ENCODE peak calls at places on chromosomes 12 and 14, in ten cellular contexts. One of them, this sample, is unnamed.

GRCh38 chr14:22190411-22191191 is 398.4 kb downstream of the DAD1 start:
- DNase-seq in osteocyte: no peak
- DNase-seq in WTC11: no peak
- DNase-seq in fibroblast of lung: peak
- DNase-seq in AG09319: no peak
- DNase-seq in stomach: no peak
- DNase-seq in fibroblast of villous mesenchyme: peak
- DNase-seq in fibroblast of mammary gland: peak
- DNase-seq in nephron progenitor cell: no peak
- DNase-seq in foreskin fibroblast: no peak
- DNase-seq in this sample: no peak

GRCh38 chr12:54394281-54394719 is 9.8 kb upstream of the ZNF385A start:
- DNase-seq in stomach: peak
- DNase-seq in nephron progenitor cell: peak
- DNase-seq in WTC11: peak
- DNase-seq in AG09319: no peak
- DNase-seq in fibroblast of mammary gland: peak
- DNase-seq in foreskin fibroblast: peak
- DNase-seq in fibroblast of lung: peak
- DNase-seq in osteocyte: no peak
- DNase-seq in fibroblast of villous mesenchyme: peak
- DNase-seq in this sample: no peak

GRCh38 chr14:96168581-96168980 is 36.1 kb upstream of the BDKRB2 start:
- DNase-seq in WTC11: no peak
- DNase-seq in fibroblast of mammary gland: no peak
- DNase-seq in fibroblast of lung: no peak
- DNase-seq in stomach: no peak
- DNase-seq in osteocyte: no peak
- DNase-seq in foreskin fibroblast: no peak
- DNase-seq in fibroblast of villous mesenchyme: no peak
- DNase-seq in AG09319: no peak
- DNase-seq in nephron progenitor cell: no peak
- DNase-seq in this sample: no peak

GRCh38 chr14:104559043-104559768 is 20.4 kb upstream of the C14orf180 start:
- DNase-seq in fibroblast of villous mesenchyme: no peak
- DNase-seq in nephron progenitor cell: peak
- DNase-seq in fibroblast of lung: no peak
- DNase-seq in fibroblast of mammary gland: no peak
- DNase-seq in osteocyte: no peak
- DNase-seq in stomach: no peak
- DNase-seq in foreskin fibroblast: no peak
- DNase-seq in WTC11: no peak
- DNase-seq in AG09319: no peak
- DNase-seq in this sample: no peak

GRCh38 chr12:124663206-124663605 is 95.8 kb upstream of the NCOR2 start:
- DNase-seq in osteocyte: no peak
- DNase-seq in AG09319: no peak
- DNase-seq in fibroblast of lung: no peak
- DNase-seq in WTC11: no peak
- DNase-seq in nephron progenitor cell: no peak
- DNase-seq in fibroblast of mammary gland: peak
- DNase-seq in fibroblast of villous mesenchyme: no peak
- DNase-seq in foreskin fibroblast: no peak
- DNase-seq in stomach: no peak
- DNase-seq in this sample: no peak

GRCh38 chr14:58297412-58297761 is 968 bp upstream of the ARID4A start:
- DNase-seq in AG09319: no peak
- DNase-seq in stomach: peak
- DNase-seq in WTC11: no peak
- DNase-seq in fibroblast of mammary gland: no peak
- DNase-seq in fibroblast of villous mesenchyme: peak
- DNase-seq in fibroblast of lung: no peak
- DNase-seq in nephron progenitor cell: peak
- DNase-seq in foreskin fibroblast: peak
- DNase-seq in osteocyte: no peak
- DNase-seq in this sample: no peak

GRCh38 chr14:22472935-22473854 is 115.8 kb downstream of the DAD1 start:
- DNase-seq in stomach: peak
- DNase-seq in fibroblast of mammary gland: peak
- DNase-seq in nephron progenitor cell: peak
- DNase-seq in foreskin fibroblast: peak
- DNase-seq in osteocyte: no peak
- DNase-seq in fibroblast of villous mesenchyme: peak
- DNase-seq in fibroblast of lung: no peak
- DNase-seq in WTC11: peak
- DNase-seq in AG09319: no peak
- DNase-seq in this sample: no peak

GRCh38 chr14:74804219-74804825 is 41.2 kb downstream of the YLPM1 start:
- DNase-seq in foreskin fibroblast: peak
- DNase-seq in AG09319: peak
- DNase-seq in osteocyte: no peak
- DNase-seq in fibroblast of villous mesenchyme: peak
- DNase-seq in stomach: no peak
- DNase-seq in nephron progenitor cell: no peak
- DNase-seq in fibroblast of mammary gland: peak
- DNase-seq in fibroblast of lung: peak
- DNase-seq in WTC11: no peak
- DNase-seq in this sample: no peak

GRCh38 chr12:25236190-25236589 is 14.5 kb downstream of the KRAS start:
- DNase-seq in AG09319: no peak
- DNase-seq in fibroblast of villous mesenchyme: peak
- DNase-seq in fibroblast of lung: peak
- DNase-seq in stomach: no peak
- DNase-seq in fibroblast of mammary gland: peak
- DNase-seq in osteocyte: no peak
- DNase-seq in foreskin fibroblast: peak
- DNase-seq in WTC11: no peak
- DNase-seq in nephron progenitor cell: no peak
- DNase-seq in this sample: no peak

GRCh38 chr12:32681272-32681671 is 2.2 kb downstream of the DNM1L start:
- DNase-seq in stomach: no peak
- DNase-seq in fibroblast of villous mesenchyme: no peak
- DNase-seq in foreskin fibroblast: no peak
- DNase-seq in WTC11: no peak
- DNase-seq in AG09319: no peak
- DNase-seq in fibroblast of lung: no peak
- DNase-seq in fibroblast of mammary gland: no peak
- DNase-seq in nephron progenitor cell: no peak
- DNase-seq in osteocyte: no peak
- DNase-seq in this sample: no peak

GRCh38 chr14:30584058-30584630 is 25.2 kb downstream of the G2E3 start:
- DNase-seq in fibroblast of villous mesenchyme: peak
- DNase-seq in WTC11: no peak
- DNase-seq in fibroblast of lung: no peak
- DNase-seq in AG09319: no peak
- DNase-seq in stomach: no peak
- DNase-seq in nephron progenitor cell: no peak
- DNase-seq in osteocyte: no peak
- DNase-seq in foreskin fibroblast: no peak
- DNase-seq in fibroblast of mammary gland: peak
- DNase-seq in this sample: no peak

GRCh38 chr14:97219356-97220017 is 422.3 kb downstream of the VRK1 start:
- DNase-seq in AG09319: no peak
- DNase-seq in foreskin fibroblast: no peak
- DNase-seq in WTC11: peak
- DNase-seq in stomach: no peak
- DNase-seq in fibroblast of lung: no peak
- DNase-seq in fibroblast of villous mesenchyme: no peak
- DNase-seq in fibroblast of mammary gland: no peak
- DNase-seq in osteocyte: no peak
- DNase-seq in nephron progenitor cell: peak
- DNase-seq in this sample: no peak

GRCh38 chr14:97217094-97217885 is 420.1 kb downstream of the VRK1 start:
- DNase-seq in fibroblast of lung: no peak
- DNase-seq in AG09319: no peak
- DNase-seq in osteocyte: no peak
- DNase-seq in fibroblast of villous mesenchyme: no peak
- DNase-seq in stomach: no peak
- DNase-seq in nephron progenitor cell: no peak
- DNase-seq in fibroblast of mammary gland: no peak
- DNase-seq in WTC11: no peak
- DNase-seq in foreskin fibroblast: no peak
- DNase-seq in this sample: no peak

GRCh38 chr14:97221572-97221971 is 424.4 kb downstream of the VRK1 start:
- DNase-seq in AG09319: no peak
- DNase-seq in WTC11: no peak
- DNase-seq in osteocyte: no peak
- DNase-seq in fibroblast of lung: no peak
- DNase-seq in stomach: no peak
- DNase-seq in nephron progenitor cell: no peak
- DNase-seq in fibroblast of villous mesenchyme: no peak
- DNase-seq in fibroblast of mammary gland: no peak
- DNase-seq in foreskin fibroblast: no peak
- DNase-seq in this sample: no peak

GRCh38 chr14:97218336-97218712 is 421.1 kb downstream of the VRK1 start:
- DNase-seq in nephron progenitor cell: peak
- DNase-seq in AG09319: no peak
- DNase-seq in osteocyte: no peak
- DNase-seq in fibroblast of lung: no peak
- DNase-seq in fibroblast of mammary gland: no peak
- DNase-seq in WTC11: peak
- DNase-seq in stomach: no peak
- DNase-seq in fibroblast of villous mesenchyme: no peak
- DNase-seq in foreskin fibroblast: no peak
- DNase-seq in this sample: no peak

GRCh38 chr14:97218713-97219355 is 421.7 kb downstream of the VRK1 start:
- DNase-seq in fibroblast of lung: peak
- DNase-seq in fibroblast of villous mesenchyme: no peak
- DNase-seq in stomach: no peak
- DNase-seq in osteocyte: no peak
- DNase-seq in AG09319: no peak
- DNase-seq in WTC11: peak
- DNase-seq in nephron progenitor cell: peak
- DNase-seq in fibroblast of mammary gland: no peak
- DNase-seq in foreskin fibroblast: no peak
- DNase-seq in this sample: no peak
- TF ChIP-seq CTCF in fibroblast of lung: no peak
- TF ChIP-seq CTCF in fibroblast of villous mesenchyme: no peak
- TF ChIP-seq CTCF in stomach: no peak
- TF ChIP-seq CTCF in osteocyte: no peak
- TF ChIP-seq CTCF in AG09319: no peak
- TF ChIP-seq CTCF in WTC11: no peak
- TF ChIP-seq CTCF in nephron progenitor cell: peak
- TF ChIP-seq CTCF in fibroblast of mammary gland: no peak
- TF ChIP-seq CTCF in foreskin fibroblast: no peak
- TF ChIP-seq CTCF in this sample: no peak

GRCh38 chr14:97580923-97581495 is 783.8 kb downstream of the VRK1 start:
- DNase-seq in WTC11: peak
- DNase-seq in osteocyte: no peak
- DNase-seq in foreskin fibroblast: no peak
- DNase-seq in fibroblast of lung: peak
- DNase-seq in fibroblast of villous mesenchyme: no peak
- DNase-seq in AG09319: no peak
- DNase-seq in fibroblast of mammary gland: no peak
- DNase-seq in nephron progenitor cell: peak
- DNase-seq in stomach: no peak
- DNase-seq in this sample: no peak

GRCh38 chr14:97578982-97579381 is 781.8 kb downstream of the VRK1 start:
- DNase-seq in nephron progenitor cell: no peak
- DNase-seq in AG09319: no peak
- DNase-seq in fibroblast of lung: no peak
- DNase-seq in fibroblast of mammary gland: no peak
- DNase-seq in fibroblast of villous mesenchyme: no peak
- DNase-seq in osteocyte: no peak
- DNase-seq in stomach: no peak
- DNase-seq in WTC11: no peak
- DNase-seq in foreskin fibroblast: no peak
- DNase-seq in this sample: no peak

GRCh38 chr14:97584528-97584927 is 787.3 kb downstream of the VRK1 start:
- DNase-seq in stomach: no peak
- DNase-seq in nephron progenitor cell: no peak
- DNase-seq in fibroblast of lung: no peak
- DNase-seq in osteocyte: no peak
- DNase-seq in foreskin fibroblast: no peak
- DNase-seq in AG09319: no peak
- DNase-seq in fibroblast of mammary gland: no peak
- DNase-seq in fibroblast of villous mesenchyme: no peak
- DNase-seq in WTC11: peak
- DNase-seq in this sample: no peak
- TF ChIP-seq CTCF in stomach: no peak
- TF ChIP-seq CTCF in nephron progenitor cell: no peak
- TF ChIP-seq CTCF in fibroblast of lung: no peak
- TF ChIP-seq CTCF in osteocyte: no peak
- TF ChIP-seq CTCF in foreskin fibroblast: no peak
- TF ChIP-seq CTCF in AG09319: no peak
- TF ChIP-seq CTCF in fibroblast of mammary gland: no peak
- TF ChIP-seq CTCF in fibroblast of villous mesenchyme: no peak
- TF ChIP-seq CTCF in WTC11: no peak
- TF ChIP-seq CTCF in this sample: no peak

GRCh38 chr12:97941686-97942354 is 479.2 kb downstream of the RMST start:
- DNase-seq in fibroblast of villous mesenchyme: no peak
- DNase-seq in AG09319: no peak
- DNase-seq in stomach: no peak
- DNase-seq in osteocyte: no peak
- DNase-seq in fibroblast of lung: no peak
- DNase-seq in WTC11: no peak
- DNase-seq in foreskin fibroblast: no peak
- DNase-seq in fibroblast of mammary gland: peak
- DNase-seq in nephron progenitor cell: no peak
- DNase-seq in this sample: no peak

GRCh38 chr12:97944576-97944975 is 482.0 kb downstream of the RMST start:
- DNase-seq in fibroblast of villous mesenchyme: no peak
- DNase-seq in nephron progenitor cell: no peak
- DNase-seq in stomach: no peak
- DNase-seq in fibroblast of lung: no peak
- DNase-seq in fibroblast of mammary gland: peak
- DNase-seq in WTC11: no peak
- DNase-seq in osteocyte: no peak
- DNase-seq in AG09319: no peak
- DNase-seq in foreskin fibroblast: no peak
- DNase-seq in this sample: no peak

GRCh38 chr12:97940629-97941028 is 478.0 kb downstream of the RMST start:
- DNase-seq in fibroblast of mammary gland: no peak
- DNase-seq in osteocyte: no peak
- DNase-seq in foreskin fibroblast: no peak
- DNase-seq in WTC11: no peak
- DNase-seq in nephron progenitor cell: no peak
- DNase-seq in fibroblast of lung: no peak
- DNase-seq in fibroblast of villous mesenchyme: no peak
- DNase-seq in AG09319: no peak
- DNase-seq in stomach: no peak
- DNase-seq in this sample: no peak

GRCh38 chr12:97940105-97940504 is 477.5 kb downstream of the RMST start:
- DNase-seq in AG09319: no peak
- DNase-seq in fibroblast of lung: no peak
- DNase-seq in WTC11: no peak
- DNase-seq in fibroblast of mammary gland: no peak
- DNase-seq in fibroblast of villous mesenchyme: no peak
- DNase-seq in stomach: no peak
- DNase-seq in osteocyte: no peak
- DNase-seq in foreskin fibroblast: no peak
- DNase-seq in nephron progenitor cell: no peak
- DNase-seq in this sample: no peak

GRCh38 chr12:97943359-97943758 is 480.8 kb downstream of the RMST start:
- DNase-seq in stomach: no peak
- DNase-seq in AG09319: no peak
- DNase-seq in nephron progenitor cell: no peak
- DNase-seq in foreskin fibroblast: no peak
- DNase-seq in osteocyte: no peak
- DNase-seq in fibroblast of mammary gland: peak
- DNase-seq in WTC11: no peak
- DNase-seq in fibroblast of lung: no peak
- DNase-seq in fibroblast of villous mesenchyme: no peak
- DNase-seq in this sample: no peak
- TF ChIP-seq CTCF in stomach: no peak
- TF ChIP-seq CTCF in AG09319: no peak
- TF ChIP-seq CTCF in nephron progenitor cell: no peak
- TF ChIP-seq CTCF in foreskin fibroblast: peak
- TF ChIP-seq CTCF in osteocyte: no peak
- TF ChIP-seq CTCF in fibroblast of mammary gland: peak
- TF ChIP-seq CTCF in WTC11: no peak
- TF ChIP-seq CTCF in fibroblast of lung: peak
- TF ChIP-seq CTCF in fibroblast of villous mesenchyme: peak
- TF ChIP-seq CTCF in this sample: no peak

GRCh38 chr14:100278702-100279101 is 27.5 kb downstream of the SLC25A29 start:
- DNase-seq in fibroblast of lung: peak
- DNase-seq in foreskin fibroblast: peak
- DNase-seq in osteocyte: no peak
- DNase-seq in nephron progenitor cell: no peak
- DNase-seq in AG09319: peak
- DNase-seq in WTC11: no peak
- DNase-seq in stomach: no peak
- DNase-seq in fibroblast of mammary gland: peak
- DNase-seq in fibroblast of villous mesenchyme: peak
- DNase-seq in this sample: no peak
- TF ChIP-seq CTCF in fibroblast of lung: peak
- TF ChIP-seq CTCF in foreskin fibroblast: peak
- TF ChIP-seq CTCF in osteocyte: peak
- TF ChIP-seq CTCF in nephron progenitor cell: no peak
- TF ChIP-seq CTCF in AG09319: peak
- TF ChIP-seq CTCF in WTC11: no peak
- TF ChIP-seq CTCF in stomach: no peak
- TF ChIP-seq CTCF in fibroblast of mammary gland: peak
- TF ChIP-seq CTCF in fibroblast of villous mesenchyme: peak
- TF ChIP-seq CTCF in this sample: no peak